ENCODE peak calls at places on chromosomes 6 and 20, in four cellular contexts. X is HFFc6, H is WTC11, Y is ascending aorta. S is an unnamed sample.

GRCh38 chr6:140062042-140063041 is 687.9 kb upstream of the CITED2 start:
- DNase-seq in X (peak), H (no peak), Y (peak), S (peak)

GRCh38 chr6:33384581-33385020 is 7.0 kb upstream of the KIFC1 start:
- DNase-seq in X (peak), H (no peak), Y (no peak), S (no peak)

GRCh38 chr20:56322661-56323060 is 36.1 kb upstream of the FAM210B start:
- DNase-seq in X (no peak), H (no peak), Y (no peak), S (no peak)

GRCh38 chr20:46312075-46312944 is 4.0 kb upstream of the CDH22 start:
- DNase-seq in X (no peak), H (peak), Y (no peak), S (no peak)

GRCh38 chr6:138545621-138545980 is 46.3 kb upstream of the NHSL1 start:
- DNase-seq in X (no peak), H (peak), Y (no peak), S (peak)

GRCh38 chr20:45774933-45775332 is 16.8 kb downstream of the WFDC3 start:
- DNase-seq in X (no peak), H (no peak), Y (no peak), S (no peak)

GRCh38 chr6:110688661-110689268 is 126.5 kb downstream of the CDK19 start:
- DNase-seq in X (no peak), H (no peak), Y (no peak), S (no peak)

GRCh38 chr20:46348972-46349741 is 40.9 kb upstream of the CDH22 start:
- DNase-seq in X (peak), H (peak), Y (peak), S (no peak)

GRCh38 chr6:89375427-89375868 is 22.9 kb upstream of the UBE2J1 start:
- DNase-seq in X (no peak), H (peak), Y (no peak), S (no peak)

GRCh38 chr6:123393333-123393732 is 243.4 kb downstream of the TRDN start:
- DNase-seq in X (no peak), H (no peak), Y (no peak), S (no peak)

GRCh38 chr6:129694036-129694435 is 15.9 kb downstream of the ARHGAP18 start:
- DNase-seq in X (no peak), H (no peak), Y (no peak), S (no peak)

GRCh38 chr20:37379967-37380828 is 34.3 kb downstream of the SRC start:
- DNase-seq in X (peak), H (no peak), Y (peak), S (no peak)

GRCh38 chr6:55713411-55713810 is 134.4 kb upstream of the HMGCLL1 start:
- DNase-seq in X (no peak), H (no peak), Y (no peak), S (no peak)

GRCh38 chr6:36323062-36323461 is 13.6 kb downstream of the BNIP5 start:
- DNase-seq in X (no peak), H (no peak), Y (no peak), S (no peak)

GRCh38 chr6:149840345-149841075 is 23.6 kb downstream of the LRP11 start:
- DNase-seq in X (peak), H (peak), Y (peak), S (no peak)

GRCh38 chr6:116461563-116462507 is 660 bp downstream of the CALHM6 start:
- DNase-seq in X (no peak), H (peak), Y (peak), S (peak)

GRCh38 chr20:31923388-31924271 is 28.2 kb downstream of the PDRG1 start:
- DNase-seq in X (no peak), H (no peak), Y (no peak), S (no peak)

GRCh38 chr20:31922181-31922580 is 29.7 kb downstream of the PDRG1 start:
- DNase-seq in X (no peak), H (no peak), Y (no peak), S (no peak)

GRCh38 chr20:31924561-31924960 is 27.3 kb downstream of the PDRG1 start:
- DNase-seq in X (no peak), H (no peak), Y (no peak), S (no peak)

GRCh38 chr20:31920275-31920855 is 31.5 kb downstream of the PDRG1 start:
- DNase-seq in X (no peak), H (peak), Y (no peak), S (no peak)

GRCh38 chr20:31922588-31922987 is 29.3 kb downstream of the PDRG1 start:
- DNase-seq in X (no peak), H (no peak), Y (no peak), S (no peak)
- TF ChIP-seq CTCF in X (no peak), H (no peak), Y (no peak), S (no peak)

DNA sequence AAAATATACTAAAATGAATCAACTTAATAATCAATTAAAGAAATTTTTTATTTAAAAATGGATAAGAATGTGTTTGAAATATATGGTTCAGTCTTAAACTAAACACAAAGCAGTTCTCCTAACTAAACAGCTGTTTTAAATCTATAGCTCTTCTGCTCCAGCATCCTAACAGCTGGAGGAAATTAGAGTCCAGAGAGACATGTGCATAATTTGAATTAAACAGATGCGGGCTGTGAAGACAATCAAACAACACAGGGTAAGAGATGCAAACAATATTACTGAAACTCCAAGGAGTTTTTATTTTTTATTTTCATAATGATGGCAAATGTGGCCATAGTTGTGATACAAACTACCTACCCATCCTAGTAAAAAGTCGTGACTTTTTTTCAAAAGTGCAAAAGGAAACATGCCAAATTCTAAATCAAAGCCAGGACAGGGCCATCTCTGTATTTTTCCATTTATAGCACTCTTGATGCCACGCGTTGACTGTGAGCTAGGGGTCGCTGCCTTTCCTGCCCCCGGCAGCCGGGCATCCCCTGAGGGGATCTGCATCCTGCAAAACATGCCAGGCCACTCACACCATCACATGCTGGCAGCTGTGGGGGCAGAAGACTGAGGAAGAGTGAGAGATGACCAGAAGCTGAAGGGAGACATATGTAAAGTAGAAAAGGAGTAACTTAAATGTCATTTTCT is 310.6 kb downstream of the PRKN start:
- DNase-seq in X (no peak), H (no peak), Y (no peak), S (no peak)
- TF ChIP-seq CTCF in X (no peak), H (no peak), Y (no peak), S (no peak)

GRCh38 chr6:44034391-44034861 is 92.8 kb downstream of the MRPL14 start:
- DNase-seq in X (no peak), H (no peak), Y (no peak), S (no peak)
- TF ChIP-seq CTCF in X (no peak), H (no peak), Y (no peak), S (no peak)

GRCh38 chr20:62694106-62694505 is 14.5 kb upstream of the NTSR1 start:
- DNase-seq in X (no peak), H (no peak), Y (no peak), S (no peak)
- TF ChIP-seq CTCF in X (peak), H (no peak), Y (no peak), S (no peak)

DNA sequence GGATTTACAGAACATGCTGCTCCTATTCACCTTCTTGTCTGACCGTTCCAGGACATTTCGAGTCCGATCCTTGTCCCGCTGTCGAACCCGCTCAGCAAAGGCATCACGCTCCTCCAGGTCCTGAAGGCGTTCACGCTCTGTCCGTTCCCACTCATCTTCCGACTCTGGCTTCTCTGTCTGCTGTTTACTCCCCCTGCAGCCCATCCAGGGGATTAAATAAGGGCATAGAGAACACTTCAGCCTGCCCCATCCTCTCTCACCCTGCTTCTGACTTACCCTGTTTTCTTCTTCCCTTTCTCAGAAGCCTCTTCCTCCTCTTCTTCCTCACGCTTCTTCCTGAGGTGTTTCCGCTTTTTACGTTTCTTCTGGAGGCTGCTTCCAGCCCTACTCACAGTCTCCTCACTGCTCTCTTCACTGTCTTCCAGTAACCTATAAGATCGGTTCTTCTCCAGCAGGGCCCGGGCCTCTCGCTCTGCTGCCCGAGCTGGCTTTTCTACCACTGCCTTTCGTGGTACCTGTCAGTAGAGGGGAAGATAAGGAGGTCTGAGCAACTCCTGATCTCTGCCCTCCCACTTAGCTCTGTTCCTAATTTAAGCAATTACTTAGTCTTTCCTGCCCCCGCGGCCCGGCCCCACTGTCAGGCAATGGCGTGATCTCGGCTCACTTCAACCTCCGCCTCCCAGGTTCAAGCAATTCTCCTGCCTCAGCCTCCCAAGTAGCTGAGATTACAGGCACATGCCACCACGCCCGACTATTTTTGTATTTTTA is 1.9 kb downstream of the DHX16 start:
- DNase-seq in X (no peak), H (no peak), Y (no peak), S (no peak)
- TF ChIP-seq CTCF in X (peak), H (no peak), Y (no peak), S (no peak)

GRCh38 chr20:15491564-15491963 is 1081.7 kb downstream of the KIF16B start:
- DNase-seq in X (no peak), H (peak), Y (no peak), S (no peak)
- TF ChIP-seq CTCF in X (peak), H (peak), Y (no peak), S (no peak)

GRCh38 chr20:51542033-51542893 is at the start of gene NFATC2:
- DNase-seq in X (no peak), H (peak), Y (no peak), S (no peak)
- TF ChIP-seq CTCF in X (peak), H (no peak), Y (no peak), S (peak)

DNA sequence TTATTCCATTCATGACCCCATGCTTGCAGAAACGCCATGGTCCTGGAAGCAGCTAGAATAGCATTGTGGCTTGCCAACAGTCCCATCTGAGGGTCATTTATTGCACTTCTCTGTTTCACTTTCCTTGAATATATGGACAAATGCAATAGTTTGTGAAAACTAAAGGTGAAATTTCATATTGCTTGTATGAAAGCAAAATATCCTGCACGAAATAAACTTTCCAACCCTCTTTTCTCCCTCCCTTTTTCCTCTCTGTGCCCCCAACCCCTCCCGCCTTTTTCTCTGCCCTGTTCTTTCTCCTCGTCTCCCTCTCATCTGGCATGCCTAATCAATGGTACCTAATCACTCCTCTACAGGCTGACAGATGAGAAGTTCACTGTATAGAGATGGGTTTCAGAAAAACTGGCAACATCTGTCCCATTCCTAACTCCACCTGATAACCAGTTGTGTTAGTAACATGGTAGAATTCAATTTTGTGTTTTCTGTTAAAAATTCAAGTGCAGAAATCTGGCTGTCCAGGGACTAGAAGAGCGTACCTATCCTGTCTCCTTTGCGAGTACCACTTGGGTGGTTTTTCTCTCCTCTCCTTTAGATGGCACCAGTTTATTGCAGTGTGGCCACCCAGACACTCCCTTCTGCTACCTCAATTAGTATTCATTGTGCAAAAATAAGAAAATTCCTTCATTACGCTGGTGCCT is 198.6 kb downstream of the FOXA2 start:
- DNase-seq in X (no peak), H (no peak), Y (no peak), S (no peak)
- TF ChIP-seq CTCF in X (no peak), H (no peak), Y (no peak), S (no peak)